ENCODE peak calls at places on chromosomes 11 and 22, in seven cellular contexts. X, N, D, S, F, K and C are unnamed samples.

GRCh38 chr11:34492806-34493414 is 20.7 kb downstream of the ELF5 start:
- DNase-seq in D (peak; percentile 74), F (peak; percentile 62), K (peak; percentile 42), S (peak; percentile 66), N (no peak), X (peak; percentile 51), C (peak; percentile 71)

GRCh38 chr11:2670541-2671100 is 29.2 kb downstream of the KCNQ1OT1 start:
- DNase-seq in K (no peak), D (no peak), F (no peak), S (no peak), N (no peak), X (no peak), C (no peak)

GRCh38 chr22:50088096-50088495 is 1.7 kb upstream of the MOV10L1 start:
- DNase-seq in F (no peak), X (no peak), K (no peak), S (no peak), N (no peak), D (no peak), C (no peak)

GRCh38 chr11:58127350-58127749 is 2.0 kb upstream of the OR9I1 start:
- DNase-seq in N (no peak), D (no peak), K (no peak), X (peak; percentile 1), F (no peak), S (no peak), C (no peak)

GRCh38 chr11:115759622-115760527 is 255.7 kb upstream of the CADM1 start:
- DNase-seq in X (no peak), N (no peak), D (no peak), K (peak; percentile 27), S (no peak), F (peak; percentile 56), C (no peak)

GRCh38 chr11:6635082-6635932 is 16.1 kb upstream of the TPP1 start:
- DNase-seq in F (peak; percentile 84), X (peak; percentile 87), N (no peak), K (peak; percentile 66), D (peak; percentile 44), S (peak; percentile 81), C (peak; percentile 67)

GRCh38 chr11:65059523-65059922 is 1.2 kb upstream of the NAALADL1 start:
- DNase-seq in S (no peak), D (no peak), K (no peak), F (no peak), N (no peak), X (no peak), C (no peak)

GRCh38 chr11:86021390-86021789 is 47.5 kb downstream of the PICALM start:
- DNase-seq in D (no peak), K (no peak), X (no peak), N (no peak), S (no peak), F (no peak), C (no peak)

GRCh38 chr22:39724857-39725256 is 154.3 kb downstream of the CACNA1I start:
- DNase-seq in F (no peak), S (no peak), K (no peak), N (no peak), D (no peak), X (no peak), C (no peak)

GRCh38 chr22:47163481-47163875 is 401.0 kb downstream of the TBC1D22A start:
- DNase-seq in K (peak; percentile 4), X (no peak), F (no peak), N (no peak), S (no peak), D (no peak), C (no peak)

GRCh38 chr22:24244144-24244787 is 616 bp downstream of the GGT5 start:
- DNase-seq in D (no peak), X (peak; percentile 52), N (no peak), K (no peak), F (peak; percentile 43), S (peak; percentile 86), C (peak; percentile 88)

GRCh38 chr11:129888451-129888850 is 6.9 kb downstream of the NFRKB start:
- DNase-seq in N (no peak), S (no peak), D (no peak), F (no peak), K (no peak), X (no peak), C (no peak)

GRCh38 chr11:102623998-102624397 is 1.1 kb downstream of the MMP20 start:
- DNase-seq in N (no peak), K (no peak), D (no peak), F (no peak), X (no peak), S (no peak), C (no peak)

GRCh38 chr11:86103808-86104207 is 34.9 kb upstream of the PICALM start:
- DNase-seq in D (no peak), X (peak; percentile 22), K (no peak), S (no peak), N (no peak), F (no peak), C (no peak)

GRCh38 chr11:59668188-59668949 is 468 bp downstream of the PATL1 start:
- DNase-seq in D (peak; percentile 66), X (peak; percentile 28), N (peak; percentile 25), K (peak; percentile 78), S (peak; percentile 42), F (peak; percentile 58), C (peak; percentile 39)

GRCh38 chr11:46183819-46184218 is 62.6 kb upstream of the PHF21A start:
- DNase-seq in X (peak; percentile 84), S (peak; percentile 57), F (no peak), D (no peak), K (no peak), N (no peak), C (peak; percentile 4)

GRCh38 chr11:11524436-11525038 is 97.3 kb downstream of the GALNT18 start:
- DNase-seq in S (no peak), X (peak; percentile 22), F (no peak), K (no peak), D (no peak), N (no peak), C (no peak)

GRCh38 chr22:46828323-46829139 is 66.1 kb downstream of the TBC1D22A start:
- DNase-seq in S (no peak), D (no peak), X (no peak), F (no peak), K (no peak), N (no peak), C (no peak)

GRCh38 chr22:50603511-50604255 is 3.1 kb downstream of the MAPK8IP2 start:
- DNase-seq in S (no peak), F (no peak), D (no peak), X (no peak), N (no peak), K (no peak), C (no peak)

GRCh38 chr22:48950151-48950915 is 877.3 kb downstream of the BRD1 start:
- DNase-seq in S (no peak), N (no peak), K (no peak), F (no peak), D (peak; percentile 27), X (no peak), C (no peak)

GRCh38 chr11:117998664-117999353 is 12.6 kb downstream of the IL10RA start:
- DNase-seq in D (no peak), X (no peak), N (no peak), K (no peak), S (no peak), F (no peak), C (no peak)

GRCh38 chr11:78290293-78291176 is 101.8 kb downstream of the USP35 start:
- DNase-seq in S (peak; percentile 93), N (no peak), F (no peak), X (peak; percentile 58), K (peak; percentile 52), D (peak; percentile 63), C (peak; percentile 96)

GRCh38 chr11:28585007-28585406 is 476.8 kb downstream of the METTL15 start:
- DNase-seq in S (peak; percentile 49), D (no peak), X (peak; percentile 84), N (no peak), F (no peak), K (no peak), C (peak; percentile 33)

GRCh38 chr11:110096369-110096976 is 3.3 kb downstream of the ZC3H12C start:
- DNase-seq in D (no peak), F (no peak), K (no peak), S (no peak), X (no peak), N (no peak), C (no peak)
- H3K4me3 ChIP-seq in D (no peak overlapping the region), F (no peak overlapping the region), K (no peak overlapping the region), S (no peak overlapping the region), X (no peak overlapping the region), N (no peak overlapping the region), C (no peak overlapping the region)

GRCh38 chr22:41021655-41022454 is 70.5 kb upstream of the EP300 start:
- DNase-seq in K (peak; percentile 78), N (no peak), D (peak; percentile 82), S (peak; percentile 44), F (peak; percentile 81), X (peak; percentile 16), C (peak; percentile 47)
- TF ChIP-seq CTCF in K (no peak), N (no peak), D (no peak), S (no peak), F (peak; percentile 37), X (no peak), C (no peak)

DNA sequence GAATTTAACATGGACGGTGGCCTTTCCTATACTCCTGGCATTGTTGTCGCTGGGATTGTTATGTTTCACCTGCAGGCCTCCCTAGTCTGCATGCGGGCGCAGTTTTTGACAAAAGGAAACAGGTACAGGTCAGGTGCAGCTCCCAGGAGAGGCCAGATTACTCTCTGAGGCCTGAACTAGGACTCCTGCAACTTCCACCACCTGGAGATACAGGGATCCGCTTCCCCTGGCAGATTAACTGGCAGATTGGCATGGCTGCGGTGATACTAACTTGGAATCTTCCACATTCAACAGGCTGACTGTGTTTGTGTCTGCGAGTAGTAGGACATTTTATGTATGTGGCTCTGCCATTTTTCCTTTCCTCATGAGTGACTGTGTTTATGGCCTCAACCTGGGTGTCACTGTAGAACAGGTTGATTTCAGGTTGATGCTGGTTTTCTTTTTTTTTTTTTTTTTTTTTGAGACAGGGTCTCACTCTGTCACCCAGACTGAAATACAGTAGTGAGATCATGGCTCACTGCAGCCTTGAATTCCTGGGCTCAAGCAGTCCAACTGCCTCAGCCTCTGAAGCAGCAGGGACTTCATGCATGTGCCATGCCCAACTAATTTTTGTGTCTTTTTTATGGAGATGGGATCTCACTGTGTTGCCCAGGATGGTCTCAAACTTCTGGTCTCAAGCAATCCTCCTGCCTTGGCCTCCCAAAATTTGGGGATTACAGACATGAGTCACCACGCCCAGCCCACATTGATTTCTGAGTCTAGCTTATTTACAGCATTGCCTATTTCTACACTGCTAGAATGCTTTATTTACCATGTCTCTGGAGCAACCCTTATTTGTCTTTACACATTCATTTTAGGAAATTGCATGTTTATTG is 1.7 kb upstream of the USP28 start:
- DNase-seq in D (no peak), X (no peak), F (no peak), N (no peak), S (no peak), K (no peak), C (no peak)
- H3K4me3 ChIP-seq in D (no peak overlapping the region), X (no peak overlapping the region), F (no peak overlapping the region), N (no peak overlapping the region), S (no peak overlapping the region), K (no peak overlapping the region), C (no peak overlapping the region)

DNA sequence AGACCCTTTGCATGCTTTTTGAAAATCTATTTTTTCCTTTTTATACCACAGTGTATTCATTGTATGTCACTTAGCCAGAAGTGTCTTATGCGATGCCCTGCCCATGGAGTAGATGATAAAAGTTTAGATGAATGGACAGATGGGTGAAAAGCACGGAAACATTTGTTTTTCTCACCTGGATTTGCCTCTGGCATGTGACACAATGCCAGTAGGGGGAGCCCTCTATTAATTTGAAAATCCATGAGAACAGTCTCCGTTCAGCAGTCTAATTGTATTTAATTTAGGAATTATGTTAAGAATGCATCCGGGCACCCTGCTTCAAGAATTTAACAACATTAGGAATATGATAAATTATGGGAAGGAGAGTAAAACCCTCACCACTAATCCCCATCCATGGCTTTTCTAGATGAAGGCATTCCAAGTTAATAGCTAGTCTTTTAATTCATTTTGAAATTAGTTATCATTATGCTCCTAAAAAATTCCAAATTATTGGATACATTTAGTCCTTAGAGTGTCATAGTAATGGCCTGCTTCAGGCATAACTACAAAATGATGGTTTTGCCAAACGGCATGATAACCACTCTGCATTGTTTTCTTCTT is 55.3 kb upstream of the ALKBH3 start:
- DNase-seq in N (no peak), F (no peak), D (no peak), K (no peak), S (peak; percentile 46), X (peak; percentile 35), C (peak; percentile 54)
- TF ChIP-seq CTCF in N (peak; percentile 58), F (peak; percentile 54), D (peak; percentile 10), K (peak; percentile 56), S (peak; percentile 78), X (peak; percentile 76), C (peak; percentile 78)